ENCODE peak calls at places on chromosome 7, in nine cellular contexts. One of them, this sample, is unnamed.

GRCh38 chr7:80182630-80183276 is 48.1 kb downstream of the GNAI1 start:
- DNase-seq in stomach: no peak
- DNase-seq in H1: peak
- DNase-seq in suprapubic skin: no peak
- DNase-seq in adrenal gland: no peak
- DNase-seq in K562: no peak
- DNase-seq in heart left ventricle: no peak
- DNase-seq in IMR-90: peak
- DNase-seq in uterus: no peak
- DNase-seq in this sample: no peak

GRCh38 chr7:74525881-74526280 is 72.2 kb downstream of the GTF2IRD1 start:
- DNase-seq in K562: no peak
- DNase-seq in H1: peak
- DNase-seq in suprapubic skin: no peak
- DNase-seq in stomach: peak
- DNase-seq in uterus: no peak
- DNase-seq in IMR-90: no peak
- DNase-seq in heart left ventricle: no peak
- DNase-seq in adrenal gland: no peak
- DNase-seq in this sample: no peak

GRCh38 chr7:24724451-24725190 is 32.6 kb downstream of the GSDME start:
- DNase-seq in IMR-90: no peak
- DNase-seq in H1: no peak
- DNase-seq in heart left ventricle: no peak
- DNase-seq in suprapubic skin: no peak
- DNase-seq in adrenal gland: peak
- DNase-seq in uterus: no peak
- DNase-seq in stomach: no peak
- DNase-seq in K562: no peak
- DNase-seq in this sample: no peak

GRCh38 chr7:117875566-117875965 is 2.3 kb upstream of the CTTNBP2 start:
- DNase-seq in stomach: no peak
- DNase-seq in K562: no peak
- DNase-seq in heart left ventricle: no peak
- DNase-seq in H1: peak
- DNase-seq in suprapubic skin: no peak
- DNase-seq in adrenal gland: peak
- DNase-seq in uterus: peak
- DNase-seq in IMR-90: peak
- DNase-seq in this sample: no peak

GRCh38 chr7:42097756-42098155 is 139.3 kb downstream of the GLI3 start:
- DNase-seq in uterus: no peak
- DNase-seq in stomach: no peak
- DNase-seq in suprapubic skin: no peak
- DNase-seq in heart left ventricle: no peak
- DNase-seq in adrenal gland: no peak
- DNase-seq in H1: no peak
- DNase-seq in IMR-90: peak
- DNase-seq in K562: no peak
- DNase-seq in this sample: no peak

GRCh38 chr7:81871606-81872265 is 101.9 kb upstream of the HGF start:
- DNase-seq in heart left ventricle: no peak
- DNase-seq in uterus: no peak
- DNase-seq in suprapubic skin: no peak
- DNase-seq in adrenal gland: no peak
- DNase-seq in stomach: no peak
- DNase-seq in IMR-90: no peak
- DNase-seq in H1: no peak
- DNase-seq in K562: no peak
- DNase-seq in this sample: no peak

GRCh38 chr7:77306231-77307067 is 106.8 kb upstream of the FGL2 start:
- DNase-seq in H1: no peak
- DNase-seq in heart left ventricle: no peak
- DNase-seq in suprapubic skin: no peak
- DNase-seq in uterus: no peak
- DNase-seq in stomach: no peak
- DNase-seq in K562: no peak
- DNase-seq in IMR-90: no peak
- DNase-seq in adrenal gland: no peak
- DNase-seq in this sample: no peak

GRCh38 chr7:43769791-43770465 is 11.4 kb downstream of the BLVRA start:
- DNase-seq in H1: no peak
- DNase-seq in heart left ventricle: no peak
- DNase-seq in suprapubic skin: no peak
- DNase-seq in stomach: no peak
- DNase-seq in uterus: no peak
- DNase-seq in adrenal gland: no peak
- DNase-seq in IMR-90: no peak
- DNase-seq in K562: no peak
- DNase-seq in this sample: no peak

GRCh38 chr7:77651544-77652162 is 44.6 kb upstream of the RSBN1L start:
- DNase-seq in adrenal gland: no peak
- DNase-seq in heart left ventricle: no peak
- DNase-seq in uterus: peak
- DNase-seq in IMR-90: peak
- DNase-seq in stomach: no peak
- DNase-seq in H1: no peak
- DNase-seq in K562: peak
- DNase-seq in suprapubic skin: no peak
- DNase-seq in this sample: no peak

GRCh38 chr7:84950836-84951235 is 236.0 kb downstream of the SEMA3D start:
- DNase-seq in uterus: no peak
- DNase-seq in H1: no peak
- DNase-seq in suprapubic skin: no peak
- DNase-seq in IMR-90: peak
- DNase-seq in adrenal gland: no peak
- DNase-seq in stomach: no peak
- DNase-seq in heart left ventricle: no peak
- DNase-seq in K562: peak
- DNase-seq in this sample: no peak

GRCh38 chr7:36272567-36273269 is 116.9 kb upstream of the ANLN start:
- DNase-seq in adrenal gland: peak
- DNase-seq in H1: no peak
- DNase-seq in stomach: no peak
- DNase-seq in K562: no peak
- DNase-seq in uterus: no peak
- DNase-seq in suprapubic skin: no peak
- DNase-seq in heart left ventricle: no peak
- DNase-seq in IMR-90: peak
- DNase-seq in this sample: no peak

GRCh38 chr7:31782411-31782991 is 95.5 kb downstream of the PPP1R17 start:
- DNase-seq in heart left ventricle: no peak
- DNase-seq in K562: peak
- DNase-seq in adrenal gland: no peak
- DNase-seq in H1: no peak
- DNase-seq in stomach: no peak
- DNase-seq in uterus: no peak
- DNase-seq in IMR-90: peak
- DNase-seq in suprapubic skin: no peak
- DNase-seq in this sample: no peak

GRCh38 chr7:159086301-159086925 is 58.3 kb downstream of the VIPR2 start:
- DNase-seq in IMR-90: no peak
- DNase-seq in heart left ventricle: peak
- DNase-seq in H1: no peak
- DNase-seq in suprapubic skin: peak
- DNase-seq in stomach: no peak
- DNase-seq in adrenal gland: no peak
- DNase-seq in K562: no peak
- DNase-seq in uterus: no peak
- DNase-seq in this sample: no peak

GRCh38 chr7:24025765-24026164 is 258.2 kb upstream of the NPY start:
- DNase-seq in IMR-90: no peak
- DNase-seq in H1: no peak
- DNase-seq in K562: no peak
- DNase-seq in stomach: no peak
- DNase-seq in uterus: no peak
- DNase-seq in suprapubic skin: no peak
- DNase-seq in heart left ventricle: no peak
- DNase-seq in adrenal gland: no peak
- DNase-seq in this sample: no peak

GRCh38 chr7:158646766-158647474 is 57.7 kb downstream of the NCAPG2 start:
- DNase-seq in adrenal gland: peak
- DNase-seq in suprapubic skin: no peak
- DNase-seq in K562: peak
- DNase-seq in heart left ventricle: no peak
- DNase-seq in stomach: no peak
- DNase-seq in uterus: no peak
- DNase-seq in H1: no peak
- DNase-seq in IMR-90: no peak
- DNase-seq in this sample: no peak

GRCh38 chr7:30594055-30594539 is 581 bp upstream of the GARS1 start:
- DNase-seq in stomach: no peak
- DNase-seq in suprapubic skin: peak
- DNase-seq in K562: peak
- DNase-seq in adrenal gland: peak
- DNase-seq in uterus: peak
- DNase-seq in H1: no peak
- DNase-seq in heart left ventricle: peak
- DNase-seq in IMR-90: peak
- DNase-seq in this sample: peak

GRCh38 chr7:46146454-46147255 is 225.6 kb upstream of the IGFBP3 start:
- DNase-seq in heart left ventricle: no peak
- DNase-seq in stomach: no peak
- DNase-seq in K562: no peak
- DNase-seq in suprapubic skin: no peak
- DNase-seq in uterus: no peak
- DNase-seq in adrenal gland: no peak
- DNase-seq in IMR-90: peak
- DNase-seq in H1: no peak
- DNase-seq in this sample: no peak

DNA sequence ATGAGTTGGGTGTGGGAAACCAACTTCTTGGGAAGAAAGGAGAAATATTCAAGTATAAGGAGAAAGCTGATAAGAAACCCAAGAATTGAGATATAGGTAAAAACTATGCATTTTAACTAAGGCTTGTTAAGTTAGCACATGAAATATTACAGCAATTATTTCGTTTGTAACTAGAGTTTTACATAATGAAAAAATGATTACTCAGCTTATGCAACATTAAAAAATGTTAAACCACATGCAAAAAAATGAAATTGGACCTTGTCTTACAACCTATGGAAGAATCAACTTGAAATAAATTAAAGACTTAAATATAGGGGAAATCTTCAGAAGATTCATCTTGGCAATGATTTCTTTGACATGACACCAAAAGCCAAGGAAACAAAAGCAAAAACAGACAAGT is 183.2 kb downstream of the CDCA7L start:
- DNase-seq in H1: no peak
- DNase-seq in K562: no peak
- DNase-seq in suprapubic skin: no peak
- DNase-seq in uterus: no peak
- DNase-seq in heart left ventricle: no peak
- DNase-seq in IMR-90: no peak
- DNase-seq in stomach: no peak
- DNase-seq in adrenal gland: no peak
- DNase-seq in this sample: no peak
- H3K27ac ChIP-seq in H1: no peak
- H3K27ac ChIP-seq in K562: no peak
- H3K27ac ChIP-seq in suprapubic skin: no peak
- H3K27ac ChIP-seq in uterus: no peak
- H3K27ac ChIP-seq in heart left ventricle: no peak
- H3K27ac ChIP-seq in IMR-90: no peak
- H3K27ac ChIP-seq in stomach: no peak
- H3K27ac ChIP-seq in adrenal gland: no peak
- H3K27ac ChIP-seq in this sample: no peak

DNA sequence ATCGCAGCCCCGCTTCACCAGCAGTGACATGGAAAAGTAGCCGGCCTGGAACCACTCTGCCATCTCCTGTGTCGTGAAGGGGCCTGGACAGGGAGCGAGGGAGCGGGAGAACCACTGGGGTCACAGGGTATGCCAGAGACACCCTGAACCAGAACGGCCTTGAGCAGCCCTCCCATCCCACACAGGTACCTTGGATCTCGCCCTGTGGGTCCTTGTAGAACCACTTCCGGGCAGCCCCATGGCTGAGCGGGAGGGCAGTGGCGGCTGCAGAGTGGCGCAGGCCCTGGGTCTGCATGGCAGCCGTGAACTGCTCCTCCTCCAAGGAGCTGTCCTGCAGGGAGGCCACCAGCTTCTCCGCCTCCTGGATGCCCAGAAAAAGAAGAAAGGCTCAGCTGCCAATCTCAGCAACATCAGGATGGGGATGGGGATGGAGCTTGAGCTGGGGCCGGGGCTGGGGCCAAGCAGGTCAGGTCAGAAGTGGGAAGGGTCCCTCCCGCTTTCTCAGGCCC is 9.5 kb downstream of the GIGYF1 start:
- DNase-seq in stomach: no peak
- DNase-seq in H1: no peak
- DNase-seq in uterus: no peak
- DNase-seq in heart left ventricle: no peak
- DNase-seq in K562: no peak
- DNase-seq in suprapubic skin: no peak
- DNase-seq in IMR-90: no peak
- DNase-seq in adrenal gland: no peak
- DNase-seq in this sample: no peak
- TF ChIP-seq POLR2A in stomach: no peak
- TF ChIP-seq POLR2A in H1: no peak
- TF ChIP-seq POLR2A in uterus: no peak
- TF ChIP-seq POLR2A in heart left ventricle: no peak
- TF ChIP-seq POLR2A in K562: no peak
- TF ChIP-seq POLR2A in suprapubic skin: no peak
- TF ChIP-seq POLR2A in IMR-90: no peak
- TF ChIP-seq POLR2A in adrenal gland: no peak
- TF ChIP-seq POLR2A in this sample: no peak

DNA sequence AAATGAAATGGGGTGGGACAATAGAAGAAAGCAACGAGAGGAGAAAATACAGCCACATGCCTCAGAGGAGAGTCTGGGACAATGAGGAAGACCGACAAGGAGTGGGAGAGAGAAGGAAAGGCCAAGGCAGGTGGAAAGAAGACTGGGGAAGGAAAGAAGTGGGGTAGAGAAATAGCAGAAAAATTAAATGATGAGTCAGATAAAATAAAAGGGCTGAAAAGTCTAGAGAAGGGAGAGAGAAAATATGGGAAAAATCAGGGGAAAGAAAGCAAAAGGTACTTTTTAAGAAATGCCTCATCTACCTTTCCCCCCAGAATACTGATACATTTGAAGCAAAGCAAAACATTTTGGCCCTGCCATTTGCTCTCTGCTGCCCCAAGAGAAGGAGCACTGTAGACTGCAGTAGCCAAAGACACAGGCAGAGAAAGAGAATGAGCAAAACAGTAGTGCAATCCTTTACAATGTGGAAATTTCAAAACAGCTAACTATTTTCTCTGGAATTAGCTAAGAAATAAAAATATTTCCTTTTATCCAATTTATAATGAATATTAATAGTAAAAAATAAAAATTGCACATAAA is 14.5 kb downstream of the GBX1 start:
- DNase-seq in uterus: no peak
- DNase-seq in adrenal gland: no peak
- DNase-seq in suprapubic skin: no peak
- DNase-seq in stomach: no peak
- DNase-seq in IMR-90: no peak
- DNase-seq in K562: no peak
- DNase-seq in heart left ventricle: no peak
- DNase-seq in H1: no peak
- DNase-seq in this sample: no peak
- TF ChIP-seq CTCF in uterus: no peak
- TF ChIP-seq CTCF in adrenal gland: no peak
- TF ChIP-seq CTCF in suprapubic skin: no peak
- TF ChIP-seq CTCF in stomach: no peak
- TF ChIP-seq CTCF in IMR-90: no peak
- TF ChIP-seq CTCF in K562: peak
- TF ChIP-seq CTCF in heart left ventricle: no peak
- TF ChIP-seq CTCF in H1: peak
- TF ChIP-seq CTCF in this sample: no peak

GRCh38 chr7:1535695-1536094 is 5.2 kb downstream of the MAFK start:
- DNase-seq in suprapubic skin: peak
- DNase-seq in IMR-90: no peak
- DNase-seq in uterus: peak
- DNase-seq in stomach: no peak
- DNase-seq in heart left ventricle: peak
- DNase-seq in H1: no peak
- DNase-seq in adrenal gland: no peak
- DNase-seq in K562: no peak
- DNase-seq in this sample: no peak
- H3K27ac ChIP-seq in suprapubic skin: peak
- H3K27ac ChIP-seq in IMR-90: peak
- H3K27ac ChIP-seq in uterus: peak
- H3K27ac ChIP-seq in stomach: peak
- H3K27ac ChIP-seq in heart left ventricle: peak
- H3K27ac ChIP-seq in H1: no peak
- H3K27ac ChIP-seq in adrenal gland: peak
- H3K27ac ChIP-seq in K562: no peak
- H3K27ac ChIP-seq in this sample: peak